ENCODE peak calls at places on chromosomes 7 and 10, in four cellular contexts. D, C, H and O are unnamed samples.
A peak's percentile ranks its signal among the peaks of the same experiment; 100 is the strongest.

GRCh38 chr7:138645284-138645683 is 55.9 kb downstream of the SVOPL start:
- DNase-seq in D (no peak), H (no peak), C (no peak), O (peak; percentile 76)

GRCh38 chr10:93080350-93081046 is 6.8 kb downstream of the CYP26A1 start:
- DNase-seq in D (peak; percentile 31), H (peak; percentile 87), C (no peak), O (peak; percentile 80)

GRCh38 chr7:311796-312195 is 21.8 kb downstream of the FOXL3 start:
- DNase-seq in C (no peak), H (no peak), D (no peak), O (no peak)

GRCh38 chr10:119423911-119424590 is 118.5 kb downstream of the RGS10 start:
- DNase-seq in D (no peak), H (no peak), C (no peak), O (no peak)

GRCh38 chr7:45898241-45898640 is 10.0 kb downstream of the IGFBP1 start:
- DNase-seq in C (no peak), H (no peak), D (no peak), O (no peak)

GRCh38 chr7:135977742-135978066 is 545 bp upstream of the MTPN start:
- DNase-seq in C (no peak), D (no peak), H (no peak), O (no peak)

GRCh38 chr7:98398567-98399372 is 2.1 kb downstream of the BAIAP2L1 start:
- DNase-seq in H (no peak), C (no peak), D (no peak), O (peak; percentile 19)

GRCh38 chr10:48564466-48565150 is 40.3 kb downstream of the ARHGAP22 start:
- DNase-seq in D (no peak), C (no peak), H (peak; percentile 23), O (no peak)

GRCh38 chr10:17307149-17307548 is 79.1 kb downstream of the VIM start:
- DNase-seq in H (no peak), C (no peak), D (no peak), O (no peak)

GRCh38 chr10:75530337-75530736 is 98.9 kb downstream of the LRMDA start:
- DNase-seq in C (no peak), H (no peak), D (no peak), O (no peak)

GRCh38 chr7:33093266-33093665 is 15.9 kb downstream of the RP9 start:
- DNase-seq in H (no peak), D (no peak), C (no peak), O (no peak)

GRCh38 chr10:15815242-15815885 is 44.9 kb downstream of the MINDY3 start:
- DNase-seq in C (no peak), H (no peak), D (no peak), O (no peak)

GRCh38 chr7:20229652-20230500 is 12.7 kb upstream of the MACC1 start:
- DNase-seq in C (no peak), H (no peak), D (no peak), O (no peak)

GRCh38 chr10:100554902-100555301 is 19.2 kb downstream of the HIF1AN start:
- DNase-seq in C (no peak), D (no peak), H (no peak), O (no peak)

GRCh38 chr7:4739528-4739992 is 35.9 kb upstream of the AP5Z1 start:
- DNase-seq in H (no peak), D (peak; percentile 51), C (no peak), O (no peak)

GRCh38 chr10:87956055-87956454 is 92.6 kb downstream of the PTEN start:
- DNase-seq in H (no peak), C (no peak), D (no peak), O (no peak)

GRCh38 chr10:88165849-88166271 is 302.4 kb downstream of the PTEN start:
- DNase-seq in C (no peak), D (no peak), H (no peak), O (no peak)

GRCh38 chr7:76234931-76235441 is 33.3 kb downstream of the SRRM3 start:
- DNase-seq in H (no peak), D (peak; percentile 69), C (no peak), O (peak; percentile 91)

GRCh38 chr7:102097601-102098161 is 189.0 kb upstream of the SH2B2 start:
- DNase-seq in H (no peak), D (no peak), C (no peak), O (no peak)

GRCh38 chr7:105298439-105298894 is 90.3 kb downstream of the SRPK2 start:
- DNase-seq in H (no peak), C (no peak), D (no peak), O (peak; percentile 38)

GRCh38 chr7:40303996-40304395 is 169.2 kb downstream of the SUGCT start:
- DNase-seq in C (no peak), D (no peak), H (no peak), O (no peak)

GRCh38 chr7:106062006-106062405 is 50.1 kb downstream of the SYPL1 start:
- DNase-seq in C (no peak), H (peak; percentile 70), D (no peak), O (no peak)

GRCh38 chr7:42868456-42868855 is 43.4 kb downstream of the C7orf25 start:
- DNase-seq in H (no peak), D (no peak), C (no peak), O (no peak)

GRCh38 chr10:78185693-78186055 is 152.0 kb downstream of the RPS24 start:
- DNase-seq in C (no peak), H (no peak), D (no peak), O (no peak)

GRCh38 chr10:98055875-98056516 is 25.6 kb upstream of the CRTAC1 start:
- DNase-seq in D (peak; percentile 4), H (peak; percentile 15), C (no peak), O (peak; percentile 83)

GRCh38 chr10:111968624-111969023 is 214.9 kb downstream of the GPAM start:
- DNase-seq in D (no peak), H (no peak), C (no peak), O (no peak)

GRCh38 chr7:44224216-44224950 is 23.6 kb downstream of the YKT6 start:
- DNase-seq in D (no peak), C (no peak), H (no peak), O (no peak)

GRCh38 chr10:127048630-127049029 is 143.4 kb downstream of the DOCK1 start:
- DNase-seq in C (no peak), D (no peak), H (no peak), O (no peak)

GRCh38 chr10:30413996-30414576 is 19.9 kb upstream of the MAP3K8 start:
- DNase-seq in C (no peak), H (no peak), D (no peak), O (peak; percentile 68)

GRCh38 chr10:48496831-48497792 is 107.8 kb downstream of the ARHGAP22 start:
- DNase-seq in C (no peak), D (no peak), H (peak; percentile 50), O (no peak)

GRCh38 chr7:40009301-40009700 is 59.2 kb downstream of the CDK13 start:
- DNase-seq in C (no peak), D (no peak), H (no peak), O (no peak)

GRCh38 chr10:85548038-85548437 is 818.6 kb downstream of the GRID1 start:
- DNase-seq in D (no peak), H (no peak), C (no peak), O (peak; percentile 10)